ENCODE peak calls at places on chromosome 17, in eight cellular contexts. Q, P, I, R, V, T, M and K are unnamed samples. For H3K36me3, the result is how much of the 10 kb centered on the place peaks cover.

GRCh38 chr17:42276359-42276608 is at the start of gene STAT5B:
- DNase-seq in M (peak), R (peak), I (peak), P (peak), V (peak), Q (no peak), T (peak), K (peak)

GRCh38 chr17:58920773-58921172 is 165.1 kb downstream of the PPM1E start:
- DNase-seq in I (no peak), V (no peak), T (no peak), M (no peak), P (no peak), Q (no peak), R (no peak), K (no peak)

GRCh38 chr17:19448341-19449268 is 37.6 kb downstream of the RNF112 start:
- DNase-seq in R (peak), T (no peak), M (no peak), I (peak), V (no peak), P (no peak), Q (no peak), K (no peak)

GRCh38 chr17:30782206-30782605 is 42.3 kb downstream of the CRLF3 start:
- DNase-seq in I (no peak), P (no peak), R (no peak), T (no peak), V (no peak), M (no peak), Q (no peak), K (no peak)

GRCh38 chr17:19414396-19415280 is 3.6 kb downstream of the RNF112 start:
- DNase-seq in I (no peak), T (no peak), P (no peak), R (no peak), Q (no peak), V (no peak), M (no peak), K (no peak)

GRCh38 chr17:8911205-8911604 is 43.7 kb upstream of the PIK3R6 start:
- DNase-seq in R (no peak), M (no peak), Q (peak), P (no peak), V (no peak), T (no peak), I (no peak), K (no peak)

GRCh38 chr17:2580641-2581040 is 12.8 kb upstream of the PAFAH1B1 start:
- DNase-seq in P (no peak), I (no peak), V (no peak), Q (no peak), T (no peak), R (no peak), M (no peak), K (no peak)

GRCh38 chr17:64326420-64327054 is 63.5 kb upstream of the TEX2 start:
- DNase-seq in I (peak), T (peak), V (peak), M (peak), R (peak), P (peak), Q (no peak), K (peak)

GRCh38 chr17:65042911-65043310 is 13.6 kb downstream of the GNA13 start:
- DNase-seq in V (no peak), Q (no peak), T (no peak), P (no peak), R (no peak), I (no peak), M (no peak), K (no peak)

GRCh38 chr17:80649672-80650338 is 105.2 kb downstream of the RPTOR start:
- DNase-seq in T (peak), I (no peak), Q (no peak), R (peak), M (peak), P (no peak), V (peak), K (no peak)

GRCh38 chr17:45307290-45308015 is 9.4 kb downstream of the MAP3K14 start:
- DNase-seq in V (no peak), T (no peak), M (no peak), R (peak), Q (no peak), I (peak), P (no peak), K (no peak)

GRCh38 chr17:3528604-3529511 is 28.8 kb downstream of the TRPV3 start:
- DNase-seq in T (no peak), P (no peak), R (no peak), Q (no peak), I (peak), V (no peak), M (no peak), K (no peak)

GRCh38 chr17:42101513-42102292 is 3.4 kb upstream of the ZNF385C start:
- DNase-seq in T (peak), V (peak), Q (no peak), R (peak), P (peak), M (peak), I (peak), K (peak)

GRCh38 chr17:6463616-6464445 is 19.6 kb downstream of the PIMREG start:
- DNase-seq in V (no peak), Q (no peak), M (no peak), T (no peak), P (no peak), R (no peak), I (no peak), K (no peak)

GRCh38 chr17:32350662-32351418 is 883 bp downstream of the ZNF207 start:
- DNase-seq in T (no peak), V (peak), Q (no peak), I (no peak), M (no peak), R (no peak), P (peak), K (peak)

GRCh38 chr17:77686903-77687302 is 271.6 kb upstream of the TNRC6C start:
- DNase-seq in T (no peak), Q (no peak), V (no peak), P (no peak), R (no peak), I (no peak), M (no peak), K (no peak)

GRCh38 chr17:71378741-71379140 is 742.1 kb upstream of the SOX9 start:
- DNase-seq in Q (peak), V (no peak), M (no peak), T (no peak), P (no peak), I (no peak), R (no peak), K (no peak)

GRCh38 chr17:74635418-74635817 is 11.9 kb upstream of the CD300E start:
- DNase-seq in T (no peak), I (no peak), M (no peak), P (no peak), Q (no peak), R (no peak), V (peak), K (no peak)

GRCh38 chr17:68297168-68297567 is 5.9 kb downstream of the ARSG start:
- DNase-seq in M (no peak), Q (no peak), R (no peak), V (no peak), T (no peak), P (no peak), I (no peak), K (no peak)

GRCh38 chr17:76371656-76372628 is 12.5 kb upstream of the SPHK1 start:
- DNase-seq in Q (no peak), R (no peak), T (no peak), V (no peak), I (no peak), P (no peak), M (no peak), K (no peak)

GRCh38 chr17:6670999-6671398 is 19.4 kb downstream of the C17orf100 start:
- DNase-seq in V (no peak), R (no peak), M (no peak), Q (no peak), T (no peak), I (no peak), P (no peak), K (no peak)

GRCh38 chr17:76390003-76390421 is 5.6 kb downstream of the SPHK1 start:
- DNase-seq in R (no peak), V (no peak), T (no peak), I (no peak), Q (no peak), P (no peak), M (no peak), K (no peak)

GRCh38 chr17:4986951-4987766 is at the start of gene CAMTA2:
- DNase-seq in Q (peak), M (peak), P (peak), T (peak), I (peak), V (peak), R (peak), K (peak)
- TF ChIP-seq POLR2A in Q (peak), M (no peak), P (no peak), T (peak), I (peak), V (no peak), R (peak), K (peak)

DNA sequence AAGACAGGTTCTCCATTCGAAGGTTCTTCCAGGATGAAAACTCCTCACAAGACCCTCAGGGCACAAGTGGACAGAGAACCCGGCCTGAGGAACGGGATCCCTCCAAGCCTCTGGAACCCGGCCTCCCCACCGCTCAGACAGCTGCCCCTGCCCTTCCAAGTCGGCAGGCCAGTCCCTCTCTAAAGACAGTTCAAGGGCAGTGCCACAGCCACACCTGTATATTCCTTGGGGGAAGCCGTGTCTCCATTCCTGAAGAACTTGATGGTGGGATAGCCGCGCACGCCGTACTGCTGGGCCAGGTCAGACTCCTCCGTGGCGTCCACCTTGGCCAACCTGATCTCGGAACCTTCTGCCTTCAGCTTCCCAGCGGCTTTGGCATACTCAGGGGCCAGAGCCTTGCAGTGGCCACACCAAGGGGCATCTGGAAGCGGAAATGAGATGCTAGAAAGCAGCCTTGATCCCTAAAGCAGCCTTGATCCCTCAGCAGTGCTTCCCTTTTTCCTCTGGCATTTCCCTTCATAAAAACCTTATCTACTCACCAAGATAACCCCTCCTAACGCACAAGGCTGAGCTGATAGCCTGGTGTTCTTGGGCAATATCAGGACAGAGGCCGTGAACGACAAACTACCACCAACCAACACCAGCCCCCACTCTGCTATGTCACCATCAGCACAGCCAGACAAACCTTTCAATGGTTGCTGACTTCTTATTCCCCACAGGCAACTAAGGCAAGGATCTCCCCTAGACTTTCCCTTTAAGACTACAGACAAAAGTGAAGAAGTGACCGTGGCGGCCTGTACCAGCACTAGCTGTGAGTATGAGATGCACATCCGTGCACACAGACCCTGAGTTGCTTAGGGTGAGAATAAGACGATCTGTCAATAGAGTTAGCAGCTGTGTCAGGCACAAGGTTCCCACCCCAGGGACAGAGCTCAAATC is 1.1 kb downstream of the P4HB start:
- DNase-seq in T (no peak), I (no peak), R (no peak), V (no peak), M (no peak), Q (no peak), P (no peak), K (no peak)
- H3K36me3 ChIP-seq in T (under half), I (under half), R (under half), V (under half), M (under half), Q (under half), P (half or more), K (under half)

GRCh38 chr17:15262291-15263205 is 2.6 kb downstream of the PMP22 start:
- DNase-seq in M (peak), T (peak), P (peak), R (peak), I (peak), V (peak), Q (peak), K (peak)
- TF ChIP-seq POLR2A in M (peak), T (peak), P (no peak), R (peak), I (peak), V (peak), Q (peak), K (peak)

DNA sequence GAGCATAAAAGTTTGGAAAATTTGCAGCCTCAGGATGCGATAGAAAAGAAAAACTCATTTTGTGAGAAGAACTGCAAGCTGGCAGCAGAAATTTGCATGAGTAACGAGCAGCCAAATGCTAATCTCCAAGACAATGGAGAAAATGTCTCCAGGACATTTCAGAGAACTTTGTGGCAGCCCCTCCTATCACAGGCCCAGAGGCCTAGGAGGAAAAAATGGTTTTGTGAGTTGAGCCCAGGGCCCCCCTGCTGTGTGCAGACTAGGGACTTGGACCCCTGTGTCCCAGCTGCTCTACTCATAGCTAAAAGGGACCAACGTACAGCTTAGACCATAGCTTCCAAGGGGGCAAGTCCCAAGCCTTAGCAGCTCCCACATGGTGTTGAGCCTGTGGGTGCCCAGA is 34.3 kb downstream of the APPBP2 start:
- DNase-seq in T (no peak), R (no peak), V (no peak), P (no peak), Q (no peak), I (no peak), M (no peak), K (no peak)
- H3K36me3 ChIP-seq in T (half or more), R (under half), V (under half), P (half or more), Q (under half), I (under half), M (under half), K (under half)

GRCh38 chr17:47230864-47231263 is 21.7 kb downstream of the MYL4 start:
- DNase-seq in R (no peak), I (no peak), V (peak), M (no peak), P (no peak), T (no peak), Q (no peak), K (no peak)
- TF ChIP-seq POLR2A in R (no peak), I (no peak), V (no peak), M (no peak), P (no peak), T (no peak), Q (no peak), K (no peak)

GRCh38 chr17:39183045-39183444 is 14.4 kb downstream of the CACNB1 start:
- DNase-seq in P (no peak), I (no peak), T (no peak), Q (no peak), M (no peak), R (no peak), V (no peak), K (no peak)
- H3K36me3 ChIP-seq in P (half or more), I (under half), T (under half), Q (under half), M (under half), R (under half), V (under half), K (under half)

DNA sequence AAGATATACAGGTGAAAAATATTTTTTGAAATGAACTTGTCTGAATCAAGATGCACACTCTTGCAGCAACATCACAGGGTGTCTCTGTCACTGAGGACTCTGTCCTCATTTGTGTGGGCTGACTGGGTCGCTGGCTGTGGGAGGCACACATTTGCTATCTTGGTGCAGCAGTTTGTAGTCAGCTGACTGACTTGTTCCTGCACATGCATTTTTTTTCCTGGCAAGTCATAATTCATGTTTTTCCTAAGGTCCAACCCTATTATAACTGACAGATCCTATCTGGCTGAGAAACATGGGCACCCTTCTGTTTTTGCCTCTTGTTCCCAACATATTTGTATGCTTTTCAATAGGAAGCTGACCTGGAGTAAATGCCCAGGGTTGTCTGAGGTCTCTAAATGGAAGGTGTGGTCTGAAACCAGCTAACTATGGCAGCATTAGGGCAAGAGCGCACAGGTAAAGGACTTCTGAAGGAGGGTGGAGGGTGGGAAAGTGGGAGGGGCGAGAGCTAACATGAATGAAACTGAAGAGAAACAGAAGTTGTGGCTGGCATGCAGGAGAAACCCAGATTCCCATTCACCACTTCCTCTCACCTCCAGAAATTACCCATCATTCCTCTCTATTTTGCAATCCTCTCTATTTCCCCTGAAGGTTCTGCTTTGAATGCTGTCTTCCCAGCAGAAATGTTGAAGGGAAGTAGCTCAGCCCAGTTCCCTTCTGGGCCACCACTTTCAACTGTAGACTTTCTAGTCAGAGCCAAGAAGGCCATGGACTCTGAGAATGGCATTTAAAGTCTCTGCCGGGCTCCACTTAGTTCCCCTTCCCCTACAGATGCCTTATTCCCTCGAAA is 166.1 kb downstream of the PRKCA start:
- DNase-seq in M (peak), V (no peak), P (no peak), I (no peak), Q (no peak), R (no peak), T (no peak), K (no peak)
- TF ChIP-seq POLR2A in M (no peak), V (no peak), P (no peak), I (no peak), Q (no peak), R (no peak), T (no peak), K (no peak)

DNA sequence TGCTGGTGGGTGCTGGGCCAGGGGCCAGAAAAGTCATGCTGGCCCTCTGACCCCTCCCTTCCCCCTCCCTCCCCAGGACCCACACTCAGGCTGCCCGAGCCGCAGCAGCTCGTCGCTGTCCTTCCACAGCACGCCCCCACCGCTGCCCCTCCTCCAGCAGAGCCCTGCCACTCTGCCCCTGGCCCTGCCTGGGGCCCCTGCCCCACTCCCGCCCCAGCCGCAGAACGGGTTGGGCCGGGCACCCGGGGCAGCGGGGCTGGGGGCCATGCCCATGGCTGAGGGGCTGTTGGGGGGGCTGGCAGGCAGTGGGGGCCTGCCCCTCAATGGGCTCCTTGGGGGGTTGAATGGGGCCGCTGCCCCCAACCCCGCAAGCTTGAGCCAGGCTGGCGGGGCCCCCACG is 8.3 kb upstream of the CISD3 start:
- DNase-seq in V (no peak), Q (no peak), R (no peak), I (no peak), P (no peak), T (no peak), M (no peak), K (no peak)
- H3K36me3 ChIP-seq in V (half or more), Q (under half), R (under half), I (under half), P (half or more), T (half or more), M (under half), K (under half)

GRCh38 chr17:82062076-82062983 is 3.3 kb downstream of the DUS1L start:
- DNase-seq in Q (no peak), I (no peak), V (no peak), R (no peak), P (no peak), M (peak), T (no peak), K (no peak)
- TF ChIP-seq POLR2A in Q (no peak), I (no peak), V (no peak), R (no peak), P (no peak), M (no peak), T (no peak), K (no peak)

GRCh38 chr17:1541367-1541904 is 21.2 kb downstream of the PITPNA start:
- DNase-seq in V (no peak), M (no peak), P (no peak), T (no peak), I (no peak), R (no peak), Q (no peak), K (no peak)

GRCh38 chr17:1546292-1546922 is 16.2 kb downstream of the PITPNA start:
- DNase-seq in M (no peak), Q (no peak), I (no peak), T (no peak), V (no peak), P (no peak), R (no peak), K (no peak)

GRCh38 chr17:1545618-1546017 is 17.0 kb downstream of the PITPNA start:
- DNase-seq in T (no peak), M (no peak), R (no peak), V (no peak), P (no peak), I (no peak), Q (no peak), K (peak)

GRCh38 chr17:1539811-1540210 is 22.8 kb downstream of the PITPNA start:
- DNase-seq in V (no peak), Q (no peak), R (no peak), T (no peak), I (no peak), M (no peak), P (no peak), K (no peak)

GRCh38 chr17:1542316-1542715 is 20.3 kb downstream of the PITPNA start:
- DNase-seq in Q (no peak), T (no peak), V (no peak), M (no peak), P (no peak), I (no peak), R (no peak), K (no peak)
- H3K36me3 ChIP-seq in Q (half or more), T (half or more), V (under half), M (under half), P (half or more), I (under half), R (under half), K (under half)